ENCODE peak calls at places on chromosome 4, in four cellular contexts. One of them, this sample, is unnamed.
A peak's percentile ranks its signal among the peaks of the same experiment; 100 is the strongest.

GRCh38 chr4:174764105-174764729 is 64.8 kb downstream of the GLRA3 start:
- DNase-seq in NCI-H526 treated with DMSO at 0.1 percent for 48 hours: peak; percentile 43
- DNase-seq in neuronal stem cell: peak; percentile 18
- DNase-seq in non-pigmented ciliary epithelial cell: peak; percentile 22
- DNase-seq in this sample: no peak

GRCh38 chr4:120723105-120723504 is 199.4 kb downstream of the PRDM5 start:
- DNase-seq in NCI-H526 treated with DMSO at 0.1 percent for 48 hours: no peak
- DNase-seq in neuronal stem cell: no peak
- DNase-seq in non-pigmented ciliary epithelial cell: no peak
- DNase-seq in this sample: no peak

GRCh38 chr4:34720563-34720962 is 1523.8 kb downstream of the ARAP2 start:
- DNase-seq in NCI-H526 treated with DMSO at 0.1 percent for 48 hours: peak; percentile 46
- DNase-seq in neuronal stem cell: peak; percentile 40
- DNase-seq in non-pigmented ciliary epithelial cell: no peak
- DNase-seq in this sample: no peak

GRCh38 chr4:70855464-70855863 is 15.8 kb upstream of the GRSF1 start:
- DNase-seq in NCI-H526 treated with DMSO at 0.1 percent for 48 hours: no peak
- DNase-seq in neuronal stem cell: no peak
- DNase-seq in non-pigmented ciliary epithelial cell: no peak
- DNase-seq in this sample: no peak

GRCh38 chr4:8294036-8294435 is 24.5 kb downstream of the HTRA3 start:
- DNase-seq in NCI-H526 treated with DMSO at 0.1 percent for 48 hours: no peak
- DNase-seq in neuronal stem cell: no peak
- DNase-seq in non-pigmented ciliary epithelial cell: no peak
- DNase-seq in this sample: peak; percentile 22

GRCh38 chr4:6524436-6524835 is 50.6 kb upstream of the MAN2B2 start:
- DNase-seq in NCI-H526 treated with DMSO at 0.1 percent for 48 hours: peak; percentile 70
- DNase-seq in neuronal stem cell: no peak
- DNase-seq in non-pigmented ciliary epithelial cell: no peak
- DNase-seq in this sample: no peak

GRCh38 chr4:13546855-13547562 is 2.7 kb upstream of the NKX3-2 start:
- DNase-seq in NCI-H526 treated with DMSO at 0.1 percent for 48 hours: no peak
- DNase-seq in neuronal stem cell: no peak
- DNase-seq in non-pigmented ciliary epithelial cell: no peak
- DNase-seq in this sample: peak; percentile 42

GRCh38 chr4:26701786-26702227 is 117.9 kb downstream of the TBC1D19 start:
- DNase-seq in NCI-H526 treated with DMSO at 0.1 percent for 48 hours: no peak
- DNase-seq in neuronal stem cell: no peak
- DNase-seq in non-pigmented ciliary epithelial cell: no peak
- DNase-seq in this sample: no peak

GRCh38 chr4:113757486-113757885 is 4.1 kb downstream of the CAMK2D start:
- DNase-seq in NCI-H526 treated with DMSO at 0.1 percent for 48 hours: no peak
- DNase-seq in neuronal stem cell: no peak
- DNase-seq in non-pigmented ciliary epithelial cell: no peak
- DNase-seq in this sample: no peak

GRCh38 chr4:91914176-91914804 is 389.5 kb upstream of the GRID2 start:
- DNase-seq in NCI-H526 treated with DMSO at 0.1 percent for 48 hours: no peak
- DNase-seq in neuronal stem cell: no peak
- DNase-seq in non-pigmented ciliary epithelial cell: no peak
- DNase-seq in this sample: no peak

GRCh38 chr4:1009647-1010521 is 1.5 kb upstream of the FGFRL1 start:
- DNase-seq in NCI-H526 treated with DMSO at 0.1 percent for 48 hours: peak; percentile 30
- DNase-seq in neuronal stem cell: no peak
- DNase-seq in non-pigmented ciliary epithelial cell: no peak
- DNase-seq in this sample: no peak

GRCh38 chr4:15003891-15004700 is 1.8 kb downstream of the CPEB2 start:
- DNase-seq in NCI-H526 treated with DMSO at 0.1 percent for 48 hours: no peak
- DNase-seq in neuronal stem cell: peak; percentile 27
- DNase-seq in non-pigmented ciliary epithelial cell: no peak
- DNase-seq in this sample: peak; percentile 59

GRCh38 chr4:160238790-160239189 is 1135.9 kb downstream of the RAPGEF2 start:
- DNase-seq in NCI-H526 treated with DMSO at 0.1 percent for 48 hours: no peak
- DNase-seq in neuronal stem cell: no peak
- DNase-seq in non-pigmented ciliary epithelial cell: no peak
- DNase-seq in this sample: no peak

GRCh38 chr4:67071641-67072040 is 473.7 kb downstream of the CENPC start:
- DNase-seq in NCI-H526 treated with DMSO at 0.1 percent for 48 hours: no peak
- DNase-seq in neuronal stem cell: no peak
- DNase-seq in non-pigmented ciliary epithelial cell: no peak
- DNase-seq in this sample: no peak

GRCh38 chr4:123284166-123284565 is 112.4 kb upstream of the SPRY1 start:
- DNase-seq in NCI-H526 treated with DMSO at 0.1 percent for 48 hours: no peak
- DNase-seq in neuronal stem cell: no peak
- DNase-seq in non-pigmented ciliary epithelial cell: no peak
- DNase-seq in this sample: no peak

GRCh38 chr4:3439391-3439790 is 2.4 kb upstream of the HGFAC start:
- DNase-seq in NCI-H526 treated with DMSO at 0.1 percent for 48 hours: no peak
- DNase-seq in neuronal stem cell: no peak
- DNase-seq in non-pigmented ciliary epithelial cell: no peak
- DNase-seq in this sample: no peak

GRCh38 chr4:97367878-97368277 is 775.4 kb downstream of the STPG2 start:
- DNase-seq in NCI-H526 treated with DMSO at 0.1 percent for 48 hours: no peak
- DNase-seq in neuronal stem cell: no peak
- DNase-seq in non-pigmented ciliary epithelial cell: peak; percentile 72
- DNase-seq in this sample: no peak

GRCh38 chr4:23938796-23939195 is 48.9 kb upstream of the PPARGC1A start:
- DNase-seq in NCI-H526 treated with DMSO at 0.1 percent for 48 hours: no peak
- DNase-seq in neuronal stem cell: no peak
- DNase-seq in non-pigmented ciliary epithelial cell: no peak
- DNase-seq in this sample: no peak

This sample was measured in RWPE2.